ENCODE peak calls at places on chromosomes 7 and 10, in nine cellular contexts. One of them, this sample, is unnamed.

GRCh38 chr10:43190775-43191174 is 52.5 kb downstream of the CSGALNACT2 start:
- DNase-seq in skeletal muscle cell: no peak
- DNase-seq in HS-27A: no peak
- DNase-seq in esophagus squamous epithelium: no peak
- DNase-seq in activated CD8-positive, alpha-beta T cell treated with anti-CD3 and anti-CD28 coated beads, Interleukin-2, amount 10 ng/mL, durations not matched to agents 7 days and 5 days: no peak
- DNase-seq in T-cell: no peak
- DNase-seq in stimulated activated CD4-positive, alpha-beta T cell treated with anti-CD3 and anti-CD28 coated beads, Interleukin-4, amount 100 ng/mL, for 1 hour: no peak
- DNase-seq in cardiac fibroblast: peak
- DNase-seq in dermis blood vessel endothelial cell: no peak
- DNase-seq in this sample: no peak

GRCh38 chr10:124560377-124560776 is 98.8 kb downstream of the LHPP start:
- DNase-seq in skeletal muscle cell: peak
- DNase-seq in HS-27A: no peak
- DNase-seq in esophagus squamous epithelium: no peak
- DNase-seq in activated CD8-positive, alpha-beta T cell treated with anti-CD3 and anti-CD28 coated beads, Interleukin-2, amount 10 ng/mL, durations not matched to agents 7 days and 5 days: no peak
- DNase-seq in T-cell: no peak
- DNase-seq in stimulated activated CD4-positive, alpha-beta T cell treated with anti-CD3 and anti-CD28 coated beads, Interleukin-4, amount 100 ng/mL, for 1 hour: no peak
- DNase-seq in cardiac fibroblast: peak
- DNase-seq in dermis blood vessel endothelial cell: no peak
- DNase-seq in this sample: no peak

GRCh38 chr10:112628951-112629604 is 182.1 kb downstream of the VTI1A start:
- DNase-seq in skeletal muscle cell: no peak
- DNase-seq in HS-27A: no peak
- DNase-seq in esophagus squamous epithelium: no peak
- DNase-seq in activated CD8-positive, alpha-beta T cell treated with anti-CD3 and anti-CD28 coated beads, Interleukin-2, amount 10 ng/mL, durations not matched to agents 7 days and 5 days: no peak
- DNase-seq in T-cell: no peak
- DNase-seq in stimulated activated CD4-positive, alpha-beta T cell treated with anti-CD3 and anti-CD28 coated beads, Interleukin-4, amount 100 ng/mL, for 1 hour: no peak
- DNase-seq in cardiac fibroblast: no peak
- DNase-seq in dermis blood vessel endothelial cell: no peak
- DNase-seq in this sample: no peak

GRCh38 chr10:48306870-48307531 is 524 bp downstream of the MAPK8 start:
- DNase-seq in skeletal muscle cell: no peak
- DNase-seq in HS-27A: no peak
- DNase-seq in esophagus squamous epithelium: no peak
- DNase-seq in activated CD8-positive, alpha-beta T cell treated with anti-CD3 and anti-CD28 coated beads, Interleukin-2, amount 10 ng/mL, durations not matched to agents 7 days and 5 days: peak
- DNase-seq in T-cell: peak
- DNase-seq in stimulated activated CD4-positive, alpha-beta T cell treated with anti-CD3 and anti-CD28 coated beads, Interleukin-4, amount 100 ng/mL, for 1 hour: peak
- DNase-seq in cardiac fibroblast: peak
- DNase-seq in dermis blood vessel endothelial cell: peak
- DNase-seq in this sample: no peak

GRCh38 chr7:131501422-131501821 is 55.0 kb downstream of the PODXL start:
- DNase-seq in skeletal muscle cell: peak
- DNase-seq in HS-27A: no peak
- DNase-seq in esophagus squamous epithelium: no peak
- DNase-seq in activated CD8-positive, alpha-beta T cell treated with anti-CD3 and anti-CD28 coated beads, Interleukin-2, amount 10 ng/mL, durations not matched to agents 7 days and 5 days: peak
- DNase-seq in T-cell: peak
- DNase-seq in stimulated activated CD4-positive, alpha-beta T cell treated with anti-CD3 and anti-CD28 coated beads, Interleukin-4, amount 100 ng/mL, for 1 hour: no peak
- DNase-seq in cardiac fibroblast: peak
- DNase-seq in dermis blood vessel endothelial cell: no peak
- DNase-seq in this sample: no peak

GRCh38 chr10:93566435-93567276 is at the start of gene FFAR4:
- DNase-seq in skeletal muscle cell: no peak
- DNase-seq in HS-27A: no peak
- DNase-seq in esophagus squamous epithelium: no peak
- DNase-seq in activated CD8-positive, alpha-beta T cell treated with anti-CD3 and anti-CD28 coated beads, Interleukin-2, amount 10 ng/mL, durations not matched to agents 7 days and 5 days: no peak
- DNase-seq in T-cell: no peak
- DNase-seq in stimulated activated CD4-positive, alpha-beta T cell treated with anti-CD3 and anti-CD28 coated beads, Interleukin-4, amount 100 ng/mL, for 1 hour: no peak
- DNase-seq in cardiac fibroblast: peak
- DNase-seq in dermis blood vessel endothelial cell: peak
- DNase-seq in this sample: no peak

GRCh38 chr7:132140341-132140740 is 435.9 kb downstream of the PLXNA4 start:
- DNase-seq in skeletal muscle cell: no peak
- DNase-seq in HS-27A: no peak
- DNase-seq in esophagus squamous epithelium: no peak
- DNase-seq in activated CD8-positive, alpha-beta T cell treated with anti-CD3 and anti-CD28 coated beads, Interleukin-2, amount 10 ng/mL, durations not matched to agents 7 days and 5 days: no peak
- DNase-seq in T-cell: no peak
- DNase-seq in stimulated activated CD4-positive, alpha-beta T cell treated with anti-CD3 and anti-CD28 coated beads, Interleukin-4, amount 100 ng/mL, for 1 hour: no peak
- DNase-seq in cardiac fibroblast: no peak
- DNase-seq in dermis blood vessel endothelial cell: no peak
- DNase-seq in this sample: no peak

GRCh38 chr10:22997102-22997501 is 69.2 kb downstream of the ARMC3 start:
- DNase-seq in skeletal muscle cell: peak
- DNase-seq in HS-27A: no peak
- DNase-seq in esophagus squamous epithelium: no peak
- DNase-seq in activated CD8-positive, alpha-beta T cell treated with anti-CD3 and anti-CD28 coated beads, Interleukin-2, amount 10 ng/mL, durations not matched to agents 7 days and 5 days: no peak
- DNase-seq in T-cell: no peak
- DNase-seq in stimulated activated CD4-positive, alpha-beta T cell treated with anti-CD3 and anti-CD28 coated beads, Interleukin-4, amount 100 ng/mL, for 1 hour: no peak
- DNase-seq in cardiac fibroblast: peak
- DNase-seq in dermis blood vessel endothelial cell: no peak
- DNase-seq in this sample: no peak